ENCODE peak calls at places on chromosomes 4 and X, in eight cellular contexts. B is IMR-90, V is brain microvascular endothelial cell, X is uterus, A is adrenal gland, F is neural progenitor cell, O is esophagus squamous epithelium, S is hepatocyte. D is an unnamed sample.

GRCh38 chr4:19927381-19927780 is 324.3 kb upstream of the SLIT2 start:
- DNase-seq in A (no peak), X (no peak), O (no peak), S (peak; percentile 43), V (peak; percentile 76), F (no peak), B (peak; percentile 34), D (peak; percentile 42)

GRCh38 chr4:28787947-28788346 is 1927.3 kb downstream of the STIM2 start:
- DNase-seq in F (no peak), V (no peak), B (no peak), S (no peak), O (no peak), A (no peak), X (no peak), D (no peak)

GRCh38 chr4:172785623-172786022 is 383.0 kb upstream of the GALNT7 start:
- DNase-seq in F (no peak), O (no peak), A (no peak), V (no peak), X (no peak), B (peak; percentile 7), S (no peak), D (no peak)

GRCh38 chr4:783133-783541 is 42.8 kb downstream of the CPLX1 start:
- DNase-seq in X (no peak), A (no peak), F (no peak), B (no peak), V (no peak), O (no peak), S (no peak), D (no peak)

GRCh38 chr4:2914220-2915126 is 48.7 kb downstream of the NOP14 start:
- DNase-seq in S (no peak), O (no peak), V (no peak), X (no peak), A (no peak), F (no peak), B (no peak), D (no peak)

GRCh38 chrX:70132244-70132643 is 1.0 kb upstream of the IGBP1 start:
- DNase-seq in B (no peak), S (no peak), F (no peak), V (no peak), A (no peak), X (no peak), O (no peak), D (no peak)

GRCh38 chrX:47697171-47697570 is 38.2 kb upstream of the UXT start:
- DNase-seq in X (no peak), F (no peak), B (no peak), O (no peak), V (no peak), S (peak; percentile 23), A (no peak), D (no peak)

GRCh38 chrX:151974336-151975227 is at the start of gene GABRE:
- DNase-seq in X (peak; percentile 65), A (peak; percentile 43), S (peak; percentile 72), F (peak; percentile 69), B (no peak), O (no peak), V (no peak), D (peak; percentile 56)

GRCh38 chr4:79864470-79865190 is 208.4 kb downstream of the ANTXR2 start:
- DNase-seq in V (no peak), B (peak; percentile 4), X (no peak), A (no peak), S (no peak), F (no peak), O (no peak), D (peak; percentile 66)

GRCh38 chr4:81137446-81137845 is 77.6 kb downstream of the PRKG2 start:
- DNase-seq in F (no peak), A (no peak), O (no peak), S (no peak), B (peak; percentile 49), V (no peak), X (no peak), D (peak; percentile 61)

GRCh38 chrX:12970691-12971202 is 4.2 kb upstream of the TMSB4X start:
- DNase-seq in O (no peak), F (peak; percentile 74), X (peak; percentile 51), B (peak; percentile 75), A (no peak), S (peak; percentile 79), V (no peak), D (peak; percentile 22)

GRCh38 chr4:182552948-182553347 is 309.7 kb downstream of the TENM3 start:
- DNase-seq in F (no peak), A (no peak), X (no peak), B (no peak), S (no peak), V (no peak), O (no peak), D (no peak)

GRCh38 chr4:149173241-149174013 is 642.2 kb downstream of the IQCM start:
- DNase-seq in V (peak; percentile 42), S (no peak), B (peak; percentile 65), A (no peak), X (no peak), F (no peak), O (no peak), D (no peak)

GRCh38 chrX:119541188-119541587 is 24.0 kb downstream of the STEEP1 start:
- DNase-seq in X (no peak), A (no peak), F (no peak), S (no peak), B (peak; percentile 86), O (no peak), V (peak; percentile 73), D (no peak)

GRCh38 chrX:154409222-154409871 is at the start of gene DNASE1L1:
- DNase-seq in S (peak; percentile 90), X (peak; percentile 85), F (peak; percentile 82), V (peak; percentile 80), O (no peak), A (peak; percentile 87), B (peak; percentile 87), D (peak; percentile 92)

GRCh38 chr4:159495515-159496236 is 392.8 kb downstream of the RAPGEF2 start:
- DNase-seq in X (no peak), V (no peak), O (no peak), B (no peak), A (no peak), S (no peak), F (no peak), D (no peak)

GRCh38 chrX:69229436-69229835 is 64.2 kb upstream of the PJA1 start:
- DNase-seq in X (peak; percentile 37), S (no peak), O (no peak), B (peak; percentile 77), F (no peak), V (peak; percentile 19), A (no peak), D (peak; percentile 62)

DNA sequence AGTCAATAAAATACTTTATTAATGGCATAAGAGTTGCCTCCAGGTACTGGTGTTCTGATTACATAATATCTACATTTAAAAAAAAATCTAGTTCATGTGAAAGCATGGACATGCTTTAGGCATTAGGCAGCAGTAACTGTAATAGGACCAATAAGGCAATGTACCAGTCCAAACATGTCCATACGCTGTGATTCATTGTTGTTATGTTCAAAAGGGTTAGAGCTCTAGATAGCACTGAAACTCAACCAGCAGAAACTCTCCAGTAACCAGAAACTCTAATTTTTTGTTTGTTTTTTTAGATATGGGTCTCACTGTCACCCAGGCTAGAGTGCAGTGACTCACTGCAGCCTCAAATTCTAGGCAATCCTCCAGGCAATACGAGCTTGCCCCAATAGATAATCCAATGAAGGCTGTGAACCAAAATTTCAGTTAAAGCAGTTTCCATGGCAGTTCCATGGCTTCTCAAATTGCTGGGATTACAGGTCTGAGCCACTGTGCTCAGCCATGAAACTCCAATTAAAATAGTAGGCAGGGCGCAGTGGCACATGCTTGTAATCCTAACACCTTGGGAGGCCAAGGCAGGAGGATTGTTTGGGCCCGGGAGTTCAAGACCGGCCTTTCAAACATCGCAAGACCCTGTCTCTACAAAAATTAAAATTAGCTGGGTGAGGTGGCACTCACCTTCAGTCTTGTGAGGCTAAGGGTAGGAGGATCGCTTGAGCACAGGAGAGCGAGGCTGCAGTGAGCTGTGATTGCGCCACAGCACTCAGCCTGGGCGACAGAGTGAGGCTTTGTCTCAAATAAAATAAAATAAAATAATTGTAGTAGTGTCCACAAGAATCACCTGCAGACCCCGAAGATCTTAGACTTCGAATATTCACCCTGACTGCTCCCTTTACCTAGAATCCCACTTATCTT is 36.3 kb downstream of the MGARP start:
- DNase-seq in X (no peak), F (no peak), O (no peak), S (peak; percentile 12), V (peak; percentile 95), B (peak; percentile 99), A (peak; percentile 67), D (no peak)
- H3K27ac ChIP-seq in X (peak overlapping the region; percentile 21), F (no peak overlapping the region), O (peak overlapping the region; percentile 69), S (peak overlapping the region; percentile 47), V (peak overlapping the region; percentile 74), B (peak overlapping the region; percentile 88), A (no peak overlapping the region), D (no peak overlapping the region)

GRCh38 chrX:113399501-113400192 is 559.0 kb upstream of the AMOT start:
- DNase-seq in F (no peak), A (no peak), O (no peak), X (no peak), S (no peak), B (no peak), V (no peak), D (no peak)

GRCh38 chrX:113400193-113400704 is 559.6 kb upstream of the AMOT start:
- DNase-seq in O (no peak), A (no peak), V (no peak), X (no peak), B (no peak), F (peak; percentile 25), S (peak; percentile 26), D (peak; percentile 35)
- H3K27ac ChIP-seq in O (no peak overlapping the region), A (no peak overlapping the region), V (no peak overlapping the region), X (no peak overlapping the region), B (no peak overlapping the region), F (no peak overlapping the region), S (peak overlapping the region; percentile 73), D (no peak overlapping the region)

GRCh38 chr4:44663539-44664263 is 12.3 kb upstream of the YIPF7 start:
- DNase-seq in F (no peak), S (no peak), V (no peak), A (no peak), O (no peak), B (no peak), X (no peak), D (no peak)

GRCh38 chr4:44662623-44663006 is 11.2 kb upstream of the YIPF7 start:
- DNase-seq in S (no peak), V (no peak), O (no peak), B (no peak), X (no peak), A (no peak), F (no peak), D (no peak)

GRCh38 chr4:44661940-44662622 is 10.7 kb upstream of the YIPF7 start:
- DNase-seq in O (no peak), X (no peak), V (no peak), B (no peak), F (no peak), S (no peak), A (no peak), D (no peak)

GRCh38 chr4:44660396-44660795 is 9.0 kb upstream of the YIPF7 start:
- DNase-seq in O (no peak), S (no peak), V (no peak), B (no peak), F (no peak), A (no peak), X (no peak), D (no peak)
- H3K27ac ChIP-seq in O (no peak overlapping the region), S (no peak overlapping the region), V (no peak overlapping the region), B (no peak overlapping the region), F (no peak overlapping the region), A (no peak overlapping the region), X (no peak overlapping the region), D (no peak overlapping the region)

DNA sequence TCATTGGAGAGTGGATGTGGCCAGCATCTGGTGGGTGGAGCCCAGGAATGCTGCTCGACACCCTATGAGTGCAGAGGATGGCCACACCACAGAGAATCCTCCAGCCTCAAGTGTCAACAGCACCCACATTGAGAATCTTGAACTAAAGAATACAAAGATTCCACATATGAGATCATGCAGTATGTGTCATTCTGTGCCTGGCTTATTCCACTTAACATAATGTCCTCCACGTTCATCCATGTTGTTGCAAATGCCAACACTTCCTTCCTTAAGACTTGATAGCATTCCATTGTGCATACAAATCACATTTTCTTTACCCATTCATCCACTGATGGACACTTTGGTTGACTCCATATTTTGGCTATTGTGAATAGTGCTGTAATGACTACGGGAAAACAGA is 145.8 kb downstream of the PRKX start:
- DNase-seq in A (no peak), S (no peak), F (no peak), V (no peak), X (no peak), B (peak; percentile 16), O (no peak), D (no peak)
- H3K27ac ChIP-seq in A (no peak overlapping the region), S (no peak overlapping the region), F (no peak overlapping the region), V (no peak overlapping the region), X (no peak overlapping the region), B (no peak overlapping the region), O (no peak overlapping the region), D (no peak overlapping the region)

D was measured in cardiac muscle cell.